ENCODE peak calls at places on chromosomes 11 and 22, in six cellular contexts. Q is neural crest cell, Y is nephron progenitor cell, E is kidney epithelial cell, S is testis, G is tibial artery. P is an unnamed sample.

GRCh38 chr22:38782402-38783094 is 11.4 kb downstream of the DNAL4 start:
- DNase-seq in Q (no peak), E (no peak), S (no peak), Y (peak; percentile 42), G (no peak), P (no peak)

GRCh38 chr11:123653997-123654565 is 343 bp downstream of the SCN3B start:
- DNase-seq in S (peak; percentile 60), Y (peak; percentile 79), G (peak; percentile 24), E (peak; percentile 12), Q (no peak), P (no peak)

GRCh38 chr11:109680127-109680526 is 258.1 kb downstream of the C11orf87 start:
- DNase-seq in E (no peak), S (no peak), Q (no peak), G (no peak), Y (no peak), P (no peak)

GRCh38 chr11:116792869-116793475 is 1.3 kb upstream of the APOA5 start:
- DNase-seq in Y (no peak), S (no peak), E (peak; percentile 18), G (no peak), Q (no peak), P (no peak)

GRCh38 chr22:29700949-29701927 is 18.6 kb upstream of the CABP7 start:
- DNase-seq in Y (no peak), S (no peak), G (no peak), E (peak; percentile 31), Q (no peak), P (no peak)

GRCh38 chr11:126149759-126150236 is 61.7 kb downstream of the RPUSD4 start:
- DNase-seq in S (no peak), Y (no peak), E (no peak), G (no peak), Q (no peak), P (no peak)

GRCh38 chr11:73275381-73275750 is 3.2 kb downstream of the P2RY6 start:
- DNase-seq in G (no peak), Y (no peak), S (no peak), Q (no peak), E (no peak), P (no peak)

GRCh38 chr22:48575567-48576332 is 1251.9 kb downstream of the BRD1 start:
- DNase-seq in Y (peak; percentile 41), S (no peak), E (no peak), Q (no peak), G (no peak), P (no peak)

DNA sequence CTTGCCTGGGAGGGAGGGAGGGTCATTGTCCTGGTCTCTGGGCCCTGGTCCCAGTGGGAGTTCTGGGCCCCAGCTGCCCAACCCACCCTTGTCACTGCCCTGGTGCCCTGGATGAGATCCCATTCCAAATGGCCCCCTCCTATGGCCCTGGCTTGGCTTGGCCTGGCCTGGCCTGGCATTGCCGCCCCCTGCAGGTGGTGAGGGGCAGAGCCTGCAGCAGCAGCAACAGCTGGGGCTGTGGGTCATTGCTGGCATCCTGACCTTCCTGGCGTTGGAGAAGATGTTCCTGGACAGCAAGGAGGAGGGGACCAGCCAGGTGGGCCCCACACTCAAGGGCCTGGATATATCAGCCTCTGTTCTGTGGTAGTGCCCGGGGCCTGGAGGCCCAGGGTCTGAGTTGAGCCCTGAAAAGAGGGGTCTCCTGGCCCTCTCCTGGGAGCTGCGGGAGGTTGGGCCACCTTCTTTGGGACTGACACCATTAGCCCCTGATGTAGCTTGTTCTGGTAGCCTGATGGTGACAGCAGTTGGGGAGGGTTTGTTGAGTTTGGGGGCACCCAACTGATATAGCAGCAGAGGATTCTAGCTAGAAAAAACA is 3.9 kb downstream of the SLC39A13 start:
- DNase-seq in G (no peak), Q (peak; percentile 75), S (peak; percentile 40), Y (peak; percentile 78), E (no peak), P (no peak)
- TF ChIP-seq CTCF in G (peak; percentile 44), Q (peak; percentile 77), S (peak; percentile 72), Y (peak; percentile 74), E (peak; percentile 88), P (peak; percentile 84)

GRCh38 chr11:107438148-107438547 is 19.5 kb downstream of the CWF19L2 start:
- DNase-seq in E (no peak), G (no peak), Q (no peak), Y (no peak), S (no peak), P (no peak)
- TF ChIP-seq CTCF in E (no peak), G (no peak), Q (no peak), Y (no peak), S (no peak), P (no peak)

DNA sequence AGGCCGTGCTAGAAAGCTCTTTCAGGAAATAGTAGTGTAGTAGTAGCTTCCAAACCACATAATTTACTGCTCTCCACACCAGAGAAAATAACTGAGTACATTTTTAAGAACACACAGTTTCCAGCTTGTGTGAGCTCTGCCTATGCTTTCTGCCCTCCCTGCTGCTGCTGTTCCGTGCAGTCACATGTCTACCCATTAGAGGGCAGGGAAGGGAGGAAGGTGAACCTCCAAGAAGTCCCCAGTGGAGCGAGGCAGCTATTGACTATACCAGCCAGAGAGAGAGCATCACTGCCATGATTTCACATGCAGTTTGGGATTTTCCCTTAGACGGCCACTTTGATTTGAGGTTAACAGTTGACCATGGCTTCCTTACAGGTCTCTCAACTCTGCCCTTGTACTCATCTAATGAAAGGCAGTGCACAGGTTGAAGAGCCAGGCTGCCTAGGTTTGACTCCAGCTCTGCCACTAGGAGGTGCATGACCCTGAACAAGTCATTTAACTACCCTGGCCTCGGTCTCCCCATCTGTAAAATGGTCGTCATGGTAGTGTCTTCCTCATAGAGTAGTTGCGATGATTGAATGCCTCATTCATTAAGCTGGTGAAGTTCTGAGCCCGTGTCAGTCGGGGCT is 19.7 kb upstream of the CTTN start:
- DNase-seq in Q (no peak), S (no peak), Y (no peak), G (no peak), E (no peak), P (no peak)
- TF ChIP-seq CTCF in Q (peak; percentile 10), S (no peak), Y (no peak), G (no peak), E (no peak), P (no peak)

DNA sequence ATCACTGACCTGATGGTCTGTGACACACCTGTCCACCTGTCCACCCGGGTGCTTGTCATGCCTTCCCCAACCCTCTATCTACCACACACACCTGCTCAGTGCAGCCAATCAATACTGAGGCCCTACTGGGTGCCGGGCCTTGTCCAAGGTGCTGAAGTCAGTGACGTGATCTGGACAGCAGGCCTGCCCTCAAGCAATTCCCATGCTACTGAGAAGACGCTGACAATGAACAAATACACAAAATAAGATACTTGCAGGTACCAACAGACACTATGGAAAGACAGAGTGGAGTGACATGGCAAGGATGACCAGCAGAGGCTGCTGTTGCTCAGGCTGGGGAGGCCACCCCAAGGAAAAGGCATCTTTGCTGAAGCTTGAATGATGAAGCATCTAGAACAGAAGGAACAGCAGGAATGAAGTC is 21.2 kb downstream of the PLAAT3 start:
- DNase-seq in G (no peak), E (no peak), Y (peak; percentile 23), Q (no peak), S (peak; percentile 15), P (no peak)
- TF ChIP-seq CTCF in G (peak; percentile 43), E (peak; percentile 77), Y (peak; percentile 42), Q (peak; percentile 61), S (peak; percentile 41), P (peak; percentile 65)

DNA sequence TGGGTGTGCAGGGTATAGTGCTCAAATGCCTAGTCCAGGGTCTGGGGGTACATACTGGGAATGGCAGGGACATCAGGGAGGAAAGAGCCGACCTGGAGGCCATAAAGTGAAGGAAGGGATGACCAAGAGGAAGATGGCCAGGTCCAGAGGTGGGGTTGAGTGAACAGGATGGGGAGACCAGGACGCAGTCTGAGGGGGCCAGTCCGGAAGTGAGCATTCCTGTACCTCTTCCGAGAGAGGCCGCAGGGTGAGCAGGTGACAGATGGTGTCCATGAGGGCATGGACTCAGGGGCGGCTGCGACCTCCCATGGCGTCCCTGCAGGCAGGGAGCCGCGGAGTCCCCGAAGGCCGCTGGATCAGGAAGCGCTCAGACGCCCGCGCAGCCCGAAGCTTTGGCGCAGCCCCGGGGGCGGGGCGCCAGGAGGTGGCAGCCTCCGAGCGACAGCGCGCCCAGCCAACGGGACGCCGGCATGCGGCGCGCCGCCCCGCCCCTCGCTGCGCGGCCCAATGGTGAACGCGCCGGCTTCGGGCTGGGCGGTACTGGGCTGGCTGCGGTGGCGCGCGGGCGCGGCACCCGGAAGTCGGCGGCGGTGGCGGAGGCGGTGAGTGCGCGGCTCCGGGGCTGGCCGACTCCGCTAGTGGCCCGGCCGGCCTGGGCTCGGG is at the start of gene TANGO2:
- DNase-seq in G (peak; percentile 88), Y (peak; percentile 96), S (peak; percentile 94), E (peak; percentile 37), Q (peak; percentile 89), P (peak; percentile 95)
- TF ChIP-seq CTCF in G (peak; percentile 25), Y (no peak), S (no peak), E (no peak), Q (no peak), P (no peak)

GRCh38 chr11:107801641-107802040 is 56.9 kb downstream of the SLC35F2 start:
- DNase-seq in E (no peak), S (no peak), Q (no peak), G (no peak), Y (no peak), P (no peak)

GRCh38 chr11:107804219-107804618 is 54.4 kb downstream of the SLC35F2 start:
- DNase-seq in E (no peak), S (no peak), Y (no peak), G (no peak), Q (no peak), P (no peak)

DNA sequence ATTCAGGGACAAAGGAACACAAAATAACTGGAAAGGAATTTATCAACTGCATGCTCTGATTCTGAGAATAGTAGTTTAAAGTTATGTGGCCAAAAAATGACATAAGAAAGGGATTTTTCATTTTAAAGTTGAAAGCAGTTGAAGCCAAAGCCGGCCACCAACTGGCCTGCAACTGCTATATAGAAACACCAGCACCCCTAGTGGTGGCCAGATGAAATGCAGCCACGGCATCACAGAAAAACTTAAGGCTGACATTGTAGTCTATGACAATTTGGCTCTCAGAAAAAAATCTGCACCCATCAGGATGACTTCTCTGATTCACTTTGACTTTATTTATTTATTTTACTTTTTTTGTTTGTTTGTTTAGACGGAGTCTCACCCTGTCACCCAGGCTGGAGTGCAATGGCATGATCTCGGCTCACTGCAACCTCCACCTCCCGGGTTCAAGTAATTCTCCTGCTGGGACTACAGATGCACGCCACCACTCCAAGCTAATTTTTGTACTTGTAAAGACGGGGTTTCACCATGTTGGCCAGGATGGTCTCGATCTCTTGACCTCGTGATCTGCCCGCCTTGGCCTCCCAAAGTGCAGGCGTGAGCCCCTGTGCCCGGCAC is 59.2 kb downstream of the SLC35F2 start:
- DNase-seq in Q (peak; percentile 63), E (no peak), G (peak; percentile 82), Y (peak; percentile 73), S (peak; percentile 87), P (no peak)
- TF ChIP-seq CTCF in Q (peak; percentile 96), E (peak; percentile 89), G (peak; percentile 74), Y (peak; percentile 97), S (peak; percentile 98), P (peak; percentile 92)

GRCh38 chr11:120564573-120565301 is 53.2 kb downstream of the GRIK4 start:
- DNase-seq in Y (peak; percentile 73), Q (peak; percentile 48), G (no peak), S (peak; percentile 45), E (no peak), P (no peak)
- TF ChIP-seq CTCF in Y (no peak), Q (peak; percentile 28), G (no peak), S (no peak), E (peak; percentile 25), P (peak; percentile 30)

GRCh38 chr22:27692243-27692642 is 109.3 kb downstream of the MN1 start:
- DNase-seq in E (no peak), Q (no peak), G (no peak), S (no peak), Y (no peak), P (no peak)
- TF ChIP-seq CTCF in E (no peak), Q (no peak), G (no peak), S (no peak), Y (no peak), P (no peak)